ENCODE peak calls at places on chromosomes 4 and X, in eight cellular contexts. U is HEK293T; W is left colon; H is CD4-positive, CD25-positive, alpha-beta regulatory T cell; J is T-cell; C is stimulated activated naive CD8-positive, alpha-beta T cell treated with anti-CD3 and anti-CD28 coated beads, Interleukin-15, Interleukin-2, amounts not matched to agents 100 U/mL and 50 U/mL, for 24 hours; E is stimulated activated CD4-positive, alpha-beta T cell treated with anti-CD3 and anti-CD28 coated beads, Interleukin-12 subunit alpha, Interleukin-12 subunit beta, amount 100 ng/mL, for 4 hours; D is GM10248. K is an unnamed sample.

GRCh38 chr4:87151730-87152129 is 68.7 kb downstream of the KLHL8 start:
- DNase-seq in D (no peak), W (no peak), C (no peak), U (no peak), H (no peak), J (no peak), E (no peak), K (no peak)

GRCh38 chrX:2483398-2483797 is 17.4 kb downstream of the DHRSX start:
- DNase-seq in W (peak; percentile 4), H (no peak), J (no peak), U (no peak), C (no peak), E (no peak), D (no peak), K (no peak)

GRCh38 chrX:30830544-30830943 is 58.5 kb downstream of the TAB3 start:
- DNase-seq in U (no peak), D (no peak), H (peak; percentile 2), C (no peak), W (no peak), E (no peak), J (no peak), K (no peak)

GRCh38 chr4:2364654-2365053 is 53.8 kb downstream of the ZFYVE28 start:
- DNase-seq in D (no peak), U (no peak), E (peak; percentile 53), W (peak; percentile 37), C (peak; percentile 69), J (peak; percentile 51), H (peak; percentile 76), K (no peak)

GRCh38 chr4:95426455-95426854 is 122.3 kb downstream of the UNC5C start:
- DNase-seq in E (no peak), W (no peak), C (no peak), H (no peak), D (no peak), U (no peak), J (no peak), K (no peak)

GRCh38 chr4:173252024-173252935 is 81.9 kb downstream of the HMGB2 start:
- DNase-seq in C (peak; percentile 8), W (peak; percentile 48), D (peak; percentile 30), E (no peak), H (no peak), U (peak; percentile 47), J (no peak), K (no peak)

GRCh38 chr4:53185853-53186590 is 179.8 kb downstream of the SCFD2 start:
- DNase-seq in W (no peak), J (no peak), D (no peak), E (no peak), H (no peak), U (no peak), C (no peak), K (no peak)

GRCh38 chr4:140135529-140136021 is 18.4 kb downstream of the MAML3 start:
- DNase-seq in J (no peak), C (no peak), W (no peak), H (no peak), E (no peak), D (no peak), U (peak; percentile 17), K (no peak)

GRCh38 chrX:44915361-44915868 is 42.4 kb downstream of the KDM6A start:
- DNase-seq in D (no peak), W (no peak), C (no peak), H (no peak), E (no peak), J (no peak), U (no peak), K (no peak)

GRCh38 chr4:177385576-177386320 is 56.5 kb downstream of the AGA start:
- DNase-seq in E (no peak), H (peak; percentile 11), U (no peak), C (no peak), D (no peak), W (no peak), J (no peak), K (no peak)

GRCh38 chr4:38162240-38162784 is 202.1 kb downstream of the PTTG2 start:
- DNase-seq in C (no peak), E (no peak), U (no peak), H (no peak), W (no peak), D (no peak), J (no peak), K (no peak)

GRCh38 chrX:120727503-120727902 is 97.6 kb upstream of the C1GALT1C1 start:
- DNase-seq in E (no peak), D (no peak), U (no peak), W (no peak), C (no peak), H (no peak), J (no peak), K (no peak)

GRCh38 chr4:120858776-120859175 is 63.8 kb downstream of the PRDM5 start:
- DNase-seq in W (no peak), H (no peak), E (no peak), U (no peak), C (no peak), J (no peak), D (no peak), K (no peak)

GRCh38 chr4:14059006-14059405 is 431.5 kb upstream of the BOD1L1 start:
- DNase-seq in J (no peak), W (no peak), D (no peak), U (no peak), E (no peak), H (no peak), C (no peak), K (no peak)

GRCh38 chrX:45847966-45848365 is 647.3 kb upstream of the DIPK2B start:
- DNase-seq in E (no peak), U (no peak), W (no peak), H (no peak), D (no peak), C (no peak), J (no peak), K (no peak)

GRCh38 chrX:40501456-40501855 is 79.3 kb upstream of the ATP6AP2 start:
- DNase-seq in E (no peak), D (no peak), U (no peak), W (no peak), J (no peak), H (no peak), C (no peak), K (no peak)

GRCh38 chr4:7827566-7827965 is 112.1 kb downstream of the AFAP1 start:
- DNase-seq in E (no peak), J (no peak), U (no peak), C (no peak), W (no peak), D (no peak), H (no peak), K (no peak)

GRCh38 chr4:89055157-89056080 is 1.6 kb downstream of the FAM13A start:
- DNase-seq in C (no peak), U (no peak), E (no peak), W (no peak), H (no peak), J (no peak), D (no peak), K (no peak)

GRCh38 chrX:73239242-73239641 is 24.6 kb upstream of the NAP1L2 start:
- DNase-seq in C (no peak), U (peak; percentile 16), D (no peak), J (no peak), E (no peak), H (no peak), W (no peak), K (no peak)

GRCh38 chr4:658031-658667 is 15.9 kb downstream of the ATP5ME start:
- DNase-seq in C (no peak), E (no peak), H (no peak), J (no peak), W (no peak), U (no peak), D (no peak), K (no peak)

GRCh38 chr4:26525136-26525535 is 34.9 kb upstream of the CCKAR start:
- DNase-seq in E (no peak), U (no peak), H (no peak), W (no peak), C (no peak), J (no peak), D (no peak), K (no peak)

GRCh38 chr4:144787365-144788263 is 141.7 kb downstream of the HHIP start:
- DNase-seq in H (peak; percentile 42), D (peak; percentile 26), U (peak; percentile 25), E (no peak), J (no peak), W (no peak), C (no peak), K (no peak)

GRCh38 chr4:125198916-125199315 is 115.8 kb upstream of the FAT4 start:
- DNase-seq in J (no peak), H (no peak), E (no peak), C (no peak), D (no peak), U (no peak), W (no peak), K (no peak)

GRCh38 chr4:3374011-3374645 is 67.6 kb upstream of the HGFAC start:
- DNase-seq in H (no peak), U (no peak), J (no peak), E (no peak), W (no peak), C (no peak), D (no peak), K (no peak)

GRCh38 chrX:26789751-26790150 is 573.8 kb downstream of the MAGEB5 start:
- DNase-seq in C (no peak), U (no peak), W (no peak), H (no peak), E (no peak), D (no peak), J (no peak), K (no peak)

GRCh38 chr4:81666491-81666890 is 194.8 kb upstream of the RASGEF1B start:
- DNase-seq in H (no peak), E (no peak), W (no peak), D (no peak), U (no peak), J (no peak), C (no peak), K (no peak)